ENCODE peak calls at places on chromosomes 7 and 10, in seven cellular contexts. A, O, P, E, T, J and R are unnamed samples.

GRCh38 chr10:7170626-7171322 is 240.1 kb downstream of the SFMBT2 start:
- DNase-seq in A (no peak), O (no peak), P (no peak), E (no peak), T (no peak), J (no peak), R (peak)

GRCh38 chr7:116713918-116714317 is 41.9 kb downstream of the MET start:
- DNase-seq in A (no peak), O (no peak), P (no peak), E (no peak), T (no peak), J (peak), R (no peak)

GRCh38 chr7:39240864-39241263 is 263.2 kb downstream of the POU6F2 start:
- DNase-seq in A (no peak), O (no peak), P (no peak), E (no peak), T (no peak), J (no peak), R (no peak)

GRCh38 chr7:116561697-116562483 is 37.1 kb downstream of the CAV1 start:
- DNase-seq in A (no peak), O (no peak), P (no peak), E (no peak), T (no peak), J (peak), R (no peak)

GRCh38 chr7:33258561-33258960 is 129.2 kb downstream of the BBS9 start:
- DNase-seq in A (no peak), O (no peak), P (no peak), E (peak), T (no peak), J (no peak), R (no peak)

GRCh38 chr7:6575246-6576023 is 1.8 kb upstream of the ZDHHC4 start:
- DNase-seq in A (no peak), O (no peak), P (no peak), E (no peak), T (no peak), J (no peak), R (no peak)

GRCh38 chr7:150738092-150739044 is 1.1 kb downstream of the GIMAP5 start:
- DNase-seq in A (no peak), O (no peak), P (no peak), E (no peak), T (no peak), J (no peak), R (no peak)

GRCh38 chr7:30938435-30939316 is 25.1 kb upstream of the GHRHR start:
- DNase-seq in A (peak), O (peak), P (peak), E (peak), T (peak), J (peak), R (no peak)

GRCh38 chr7:130387628-130388403 is 7.5 kb downstream of the CPA1 start:
- DNase-seq in A (no peak), O (no peak), P (no peak), E (peak), T (no peak), J (no peak), R (no peak)